ENCODE peak calls at places on chromosomes 3 and 15, in six cellular contexts. I is body of pancreas, S is cardiac muscle cell, B is adrenal gland, W is heart right ventricle, N is mesenchymal stem cell. C is an unnamed sample.

GRCh38 chr3:13244695-13245449 is 171.6 kb upstream of the IQSEC1 start:
- DNase-seq in N (no peak), W (no peak), B (no peak), S (no peak), I (no peak), C (no peak)

GRCh38 chr15:54150255-54150654 is 172.0 kb downstream of the UNC13C start:
- DNase-seq in I (no peak), B (no peak), W (no peak), S (no peak), N (no peak), C (no peak)

GRCh38 chr15:68218331-68218730 is 11.2 kb downstream of the CLN6 start:
- DNase-seq in I (no peak), N (no peak), B (no peak), W (no peak), S (no peak), C (peak)

GRCh38 chr3:124263168-124263567 is 271.2 kb upstream of the ROPN1 start:
- DNase-seq in S (peak), I (no peak), W (no peak), B (peak), N (peak), C (no peak)

GRCh38 chr3:99686955-99687612 is 48.7 kb downstream of the COL8A1 start:
- DNase-seq in S (peak), B (peak), N (peak), I (peak), W (peak), C (no peak)

GRCh38 chr15:61099030-61099800 is 129.9 kb downstream of the RORA start:
- DNase-seq in N (no peak), W (no peak), I (no peak), S (no peak), B (no peak), C (no peak)

GRCh38 chr3:62161306-62161705 is 212.0 kb downstream of the FEZF2 start:
- DNase-seq in I (peak), S (peak), N (peak), B (peak), W (peak), C (no peak)

GRCh38 chr3:73069775-73070444 is 8.5 kb downstream of the EBLN2 start:
- DNase-seq in W (no peak), S (no peak), B (no peak), I (no peak), N (no peak), C (no peak)

GRCh38 chr15:45773149-45773548 is 138.3 kb downstream of the SQOR start:
- DNase-seq in I (no peak), S (peak), W (no peak), N (no peak), B (no peak), C (no peak)

GRCh38 chr3:56980798-56981390 is 79.6 kb upstream of the SPATA12 start:
- DNase-seq in W (peak), N (peak), I (no peak), S (peak), B (peak), C (peak)

GRCh38 chr15:42581272-42581730 is 5.9 kb downstream of the STARD9 start:
- DNase-seq in W (peak), B (peak), I (peak), S (peak), N (peak), C (peak)

GRCh38 chr15:42804739-42805138 is 67.8 kb upstream of the CDAN1 start:
- DNase-seq in S (no peak), W (no peak), N (peak), B (no peak), I (no peak), C (no peak)

GRCh38 chr3:117547956-117548550 is 838.5 kb downstream of the TUSC7 start:
- DNase-seq in B (peak), S (peak), W (no peak), N (peak), I (no peak), C (no peak)

GRCh38 chr15:95972136-95972553 is 358.4 kb upstream of the NR2F2 start:
- DNase-seq in B (no peak), N (peak), I (peak), W (no peak), S (peak), C (no peak)

GRCh38 chr15:50289749-50290148 is 24.2 kb upstream of the HDC start:
- DNase-seq in N (no peak), S (no peak), I (no peak), W (no peak), B (no peak), C (no peak)

GRCh38 chr15:97976766-97977503 is 16.4 kb downstream of the ARRDC4 start:
- DNase-seq in B (no peak), S (no peak), W (no peak), N (no peak), I (no peak), C (no peak)

GRCh38 chr3:170107926-170108325 is 70.1 kb downstream of the GPR160 start:
- DNase-seq in I (no peak), W (no peak), B (no peak), N (no peak), S (peak), C (no peak)

GRCh38 chr15:53525894-53526293 is 233.6 kb downstream of the WDR72 start:
- DNase-seq in W (no peak), S (no peak), I (no peak), N (no peak), B (no peak), C (no peak)

GRCh38 chr3:187012609-187013051 is 82.3 kb downstream of the ST6GAL1 start:
- DNase-seq in I (no peak), B (no peak), N (peak), S (peak), W (peak), C (no peak)

GRCh38 chr3:140469491-140469890 is 208.4 kb upstream of the TRIM42 start:
- DNase-seq in S (no peak), N (no peak), B (no peak), W (no peak), I (no peak), C (no peak)

GRCh38 chr3:66028457-66028856 is 10.3 kb downstream of the MAGI1 start:
- DNase-seq in B (no peak), N (no peak), I (no peak), W (no peak), S (no peak), C (no peak)

GRCh38 chr3:159208080-159208479 is 406.2 kb downstream of the MFSD1 start:
- DNase-seq in B (no peak), N (no peak), S (no peak), I (no peak), W (no peak), C (no peak)

GRCh38 chr3:159787794-159788205 is 200.8 kb upstream of the IL12A start:
- DNase-seq in I (no peak), W (no peak), N (peak), B (no peak), S (peak), C (no peak)

GRCh38 chr15:64975390-64975789 is 14.3 kb downstream of the SPG21 start:
- DNase-seq in B (no peak), S (no peak), W (no peak), N (no peak), I (no peak), C (no peak)

GRCh38 chr3:124034016-124034808 is 42.3 kb upstream of the ROPN1 start:
- DNase-seq in I (peak), W (peak), S (peak), N (peak), B (peak), C (peak)

GRCh38 chr15:25242166-25242879 is 196.5 kb downstream of the UBE3A start:
- DNase-seq in W (no peak), B (peak), I (peak), S (no peak), N (no peak), C (peak)

GRCh38 chr15:52238149-52238548 is 47.0 kb upstream of the GNB5 start:
- DNase-seq in N (no peak), B (no peak), W (no peak), I (no peak), S (no peak), C (no peak)

GRCh38 chr15:80455668-80456442 is 51.7 kb downstream of the ARNT2 start:
- DNase-seq in W (peak), I (peak), N (peak), S (peak), B (peak), C (peak)

GRCh38 chr15:70528270-70528706 is 235.1 kb downstream of the UACA start:
- DNase-seq in I (no peak), S (peak), W (no peak), N (peak), B (no peak), C (peak)

GRCh38 chr3:65573548-65574116 is 465.1 kb downstream of the MAGI1 start:
- DNase-seq in N (no peak), B (no peak), W (no peak), S (no peak), I (no peak), C (no peak)

GRCh38 chr3:127673191-127674098 is 693 bp downstream of the ABTB1 start:
- DNase-seq in I (peak), N (peak), B (peak), W (no peak), S (peak), C (peak)

GRCh38 chr3:165749817-165750216 is 87.4 kb downstream of the BCHE start:
- DNase-seq in S (no peak), B (no peak), W (no peak), I (no peak), N (no peak), C (no peak)

GRCh38 chr3:165746874-165747273 is 90.3 kb downstream of the BCHE start:
- DNase-seq in B (no peak), W (no peak), N (no peak), S (no peak), I (no peak), C (no peak)

GRCh38 chr3:165748094-165748493 is 89.1 kb downstream of the BCHE start:
- DNase-seq in B (no peak), W (no peak), I (no peak), S (no peak), N (no peak), C (no peak)

GRCh38 chr3:165751654-165752053 is 85.6 kb downstream of the BCHE start:
- DNase-seq in N (no peak), I (no peak), W (no peak), B (no peak), S (no peak), C (no peak)

GRCh38 chr3:165749241-165749640 is 88.0 kb downstream of the BCHE start:
- DNase-seq in B (no peak), N (no peak), W (no peak), S (no peak), I (no peak), C (no peak)
- H3K4me3 ChIP-seq in B (no peak), N (no peak), W (no peak), S (no peak), I (no peak), C (no peak)

GRCh38 chr3:43268636-43269035 is 17.7 kb upstream of the SNRK start:
- DNase-seq in N (no peak), S (no peak), B (no peak), I (no peak), W (no peak), C (no peak)
- H3K27ac ChIP-seq in N (no peak), S (no peak), B (no peak), I (no peak), W (no peak), C (no peak)

GRCh38 chr15:85443046-85443445 is 62.6 kb downstream of the AKAP13 start:
- DNase-seq in W (no peak), S (no peak), N (no peak), I (no peak), B (no peak), C (no peak)

GRCh38 chr15:85440451-85440850 is 60.0 kb downstream of the AKAP13 start:
- DNase-seq in B (no peak), W (no peak), S (no peak), N (no peak), I (no peak), C (no peak)

GRCh38 chr15:85445361-85445760 is 65.0 kb downstream of the AKAP13 start:
- DNase-seq in S (no peak), W (no peak), N (no peak), B (no peak), I (no peak), C (no peak)

GRCh38 chr15:85444329-85444605 is 63.9 kb downstream of the AKAP13 start:
- DNase-seq in S (no peak), B (no peak), I (no peak), W (no peak), N (no peak), C (no peak)

GRCh38 chr15:85443593-85444328 is 63.4 kb downstream of the AKAP13 start:
- DNase-seq in I (peak), S (peak), N (peak), B (no peak), W (peak), C (no peak)
- H3K4me3 ChIP-seq in I (no peak), S (no peak), N (no peak), B (no peak), W (no peak), C (no peak)

GRCh38 chr3:177199206-177199765 is 2.0 kb upstream of the TBL1XR1 start:
- DNase-seq in B (no peak), W (no peak), S (no peak), I (no peak), N (no peak), C (no peak)
- H3K27ac ChIP-seq in B (no peak), W (no peak), S (peak), I (peak), N (no peak), C (peak)

C was measured in coronary artery.